ENCODE peak calls at places on chromosome 15, in ten cellular contexts. N is thoracic aorta; T is heart left ventricle; A is A549; V is CD4-positive, alpha-beta T cell; F is nephron progenitor cell; R is mesothelial cell of epicardium; D is astrocyte of the spinal cord; E is GM12865; X is GM13976. Q is an unnamed sample.

GRCh38 chr15:75695206-75695605 is 17.4 kb downstream of the CSPG4 start:
- DNase-seq in N (no peak), A (no peak), V (no peak), R (no peak), T (no peak), D (no peak), F (no peak), X (peak), E (peak), Q (peak)

GRCh38 chr15:26628879-26629529 is 143.9 kb downstream of the GABRB3 start:
- DNase-seq in R (peak), T (peak), V (no peak), A (peak), E (no peak), X (no peak), F (peak), N (no peak), D (no peak), Q (no peak)

GRCh38 chr15:73889725-73890124 is 16.4 kb downstream of the TBC1D21 start:
- DNase-seq in N (no peak), F (no peak), A (no peak), X (no peak), R (no peak), V (no peak), E (no peak), D (no peak), T (no peak), Q (no peak)

GRCh38 chr15:41849861-41850260 is 11.2 kb downstream of the PLA2G4B start:
- DNase-seq in D (no peak), V (no peak), F (no peak), N (no peak), R (no peak), A (no peak), E (no peak), X (no peak), T (no peak), Q (no peak)

GRCh38 chr15:99592135-99592845 is 26.5 kb downstream of the MEF2A start:
- DNase-seq in R (no peak), V (no peak), N (no peak), A (no peak), X (no peak), F (no peak), E (no peak), T (no peak), D (peak), Q (no peak)

GRCh38 chr15:64807051-64807749 is 18.2 kb downstream of the PIF1 start:
- DNase-seq in D (no peak), T (no peak), N (no peak), A (no peak), E (no peak), V (no peak), X (no peak), R (no peak), F (no peak), Q (no peak)

GRCh38 chr15:84648539-84648938 is 5.5 kb downstream of the WDR73 start:
- DNase-seq in A (no peak), V (no peak), T (peak), X (no peak), D (no peak), N (no peak), R (no peak), F (no peak), E (no peak), Q (no peak)

GRCh38 chr15:88299502-88299901 is 43.0 kb upstream of the NTRK3 start:
- DNase-seq in F (no peak), X (no peak), D (no peak), V (no peak), T (no peak), R (no peak), N (no peak), E (no peak), A (no peak), Q (no peak)

GRCh38 chr15:66742286-66742685 is 40.2 kb downstream of the SMAD6 start:
- DNase-seq in R (no peak), X (no peak), T (no peak), F (no peak), A (no peak), N (no peak), D (no peak), V (no peak), E (no peak), Q (no peak)

GRCh38 chr15:25504307-25504706 is 65.5 kb upstream of the UBE3A start:
- DNase-seq in A (no peak), F (no peak), N (no peak), E (no peak), T (no peak), X (no peak), R (no peak), V (no peak), D (peak), Q (no peak)

GRCh38 chr15:64651573-64652260 is 123.7 kb downstream of the RBPMS2 start:
- DNase-seq in V (peak), X (peak), D (no peak), N (no peak), F (no peak), E (peak), A (no peak), T (no peak), R (no peak), Q (no peak)

GRCh38 chr15:73022156-73022555 is 30.1 kb upstream of the NEO1 start:
- DNase-seq in D (peak), T (no peak), F (no peak), N (no peak), V (no peak), A (no peak), X (no peak), E (no peak), R (no peak), Q (no peak)

GRCh38 chr15:48571510-48571909 is 74.0 kb downstream of the FBN1 start:
- DNase-seq in N (no peak), E (no peak), X (no peak), V (no peak), D (no peak), T (no peak), R (no peak), F (no peak), A (no peak), Q (no peak)

GRCh38 chr15:98416222-98416835 is 232.0 kb upstream of the IGF1R start:
- DNase-seq in F (no peak), A (no peak), X (no peak), D (no peak), T (no peak), N (no peak), V (no peak), R (no peak), E (no peak), Q (no peak)

GRCh38 chr15:90161946-90162345 is 39.2 kb upstream of the SEMA4B start:
- DNase-seq in A (peak), V (no peak), X (peak), D (no peak), T (no peak), N (no peak), E (peak), R (no peak), F (no peak), Q (no peak)
- TF ChIP-seq CTCF in A (no peak), V (no peak), X (no peak), D (no peak), T (no peak), N (no peak), E (no peak), R (no peak), F (no peak), Q (no peak)

GRCh38 chr15:57302640-57303257 is 73.6 kb upstream of the CGNL1 start:
- DNase-seq in R (no peak), A (no peak), X (no peak), D (no peak), V (no peak), T (no peak), E (no peak), N (no peak), F (no peak), Q (no peak)
- TF ChIP-seq CTCF in R (no peak), A (no peak), X (no peak), D (no peak), V (no peak), T (no peak), E (no peak), N (no peak), F (no peak), Q (no peak)

GRCh38 chr15:53976844-53977392 is 1.3 kb upstream of the UNC13C start:
- DNase-seq in T (no peak), N (no peak), F (peak), X (no peak), R (peak), A (peak), E (peak), D (no peak), V (no peak), Q (no peak)
- TF ChIP-seq CTCF in T (no peak), N (peak), F (peak), X (no peak), R (no peak), A (peak), E (no peak), D (no peak), V (no peak), Q (no peak)

GRCh38 chr15:94317211-94317610 is 85.8 kb downstream of the MCTP2 start:
- DNase-seq in X (no peak), R (no peak), F (no peak), D (no peak), A (no peak), E (no peak), V (no peak), N (no peak), T (no peak), Q (no peak)

GRCh38 chr15:94312946-94313345 is 81.6 kb downstream of the MCTP2 start:
- DNase-seq in T (no peak), A (no peak), D (peak), V (no peak), N (no peak), E (no peak), R (no peak), X (no peak), F (no peak), Q (no peak)

DNA sequence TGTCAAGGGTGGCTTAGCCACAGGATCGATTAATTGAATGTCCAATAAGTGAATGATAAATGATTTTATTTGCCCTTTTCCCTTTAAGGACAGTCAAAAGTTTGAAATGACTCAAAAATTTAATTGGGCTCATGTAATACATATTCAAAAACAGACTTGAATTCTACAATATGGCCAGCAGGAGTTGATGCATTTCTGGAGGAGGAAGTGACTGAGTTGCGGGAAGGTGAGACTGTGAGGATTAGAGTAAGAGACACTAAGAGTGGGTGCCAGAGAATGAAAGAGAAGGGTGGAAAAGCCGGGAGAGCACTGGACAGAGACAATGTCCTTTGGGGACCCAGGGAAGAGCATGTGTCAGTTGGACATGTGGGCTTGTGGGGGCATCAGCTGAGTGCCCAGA is 83.3 kb downstream of the MCTP2 start:
- DNase-seq in X (no peak), T (no peak), A (no peak), R (no peak), E (no peak), V (no peak), F (no peak), N (no peak), D (no peak), Q (no peak)
- TF ChIP-seq CTCF in X (no peak), T (no peak), A (no peak), R (no peak), E (no peak), V (no peak), F (no peak), N (no peak), D (no peak), Q (no peak)

DNA sequence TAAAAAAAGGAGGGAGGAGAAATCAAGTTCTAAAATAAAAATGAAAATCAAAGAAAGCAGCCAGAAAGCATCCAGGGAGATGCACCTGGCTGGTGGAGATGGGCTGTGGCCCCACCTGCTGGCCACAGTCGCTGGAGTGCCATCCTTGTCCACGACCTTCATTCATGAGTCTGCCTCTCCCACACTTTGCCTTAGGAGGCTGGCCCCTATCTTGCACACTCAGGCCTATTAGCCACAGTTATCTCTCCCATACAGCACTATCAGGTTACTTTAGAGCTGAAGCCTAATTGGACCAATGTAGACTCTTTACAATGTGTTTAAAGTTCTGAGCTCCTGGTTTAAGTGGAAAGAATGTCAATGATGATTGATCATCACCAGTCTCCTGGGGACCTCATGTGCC is 392.0 kb upstream of the RORA start:
- DNase-seq in D (no peak), T (no peak), E (peak), R (peak), X (peak), N (no peak), A (peak), F (peak), V (no peak), Q (no peak)
- TF ChIP-seq CTCF in D (peak), T (no peak), E (peak), R (peak), X (peak), N (no peak), A (peak), F (peak), V (no peak), Q (peak)

GRCh38 chr15:68277605-68278344 is at the start of gene FEM1B:
- DNase-seq in F (peak), N (peak), R (peak), X (peak), T (peak), A (peak), D (peak), V (peak), E (peak), Q (peak)

GRCh38 chr15:68279779-68280745 is 2.5 kb downstream of the FEM1B start:
- DNase-seq in T (no peak), F (no peak), A (no peak), V (no peak), N (no peak), D (no peak), R (no peak), E (no peak), X (no peak), Q (no peak)

GRCh38 chr15:68279218-68279533 is 1.6 kb downstream of the FEM1B start:
- DNase-seq in R (no peak), N (no peak), F (no peak), T (no peak), X (no peak), A (no peak), V (no peak), D (no peak), E (no peak), Q (no peak)

GRCh38 chr15:68277131-68277604 is 377 bp upstream of the FEM1B start:
- DNase-seq in X (no peak), F (no peak), A (no peak), T (peak), N (no peak), D (no peak), R (no peak), V (no peak), E (no peak), Q (no peak)

GRCh38 chr15:68278345-68279217 is 1.0 kb downstream of the FEM1B start:
- DNase-seq in D (peak), R (no peak), E (peak), F (no peak), X (no peak), A (peak), N (no peak), V (no peak), T (no peak), Q (no peak)
- TF ChIP-seq CTCF in D (peak), R (no peak), E (peak), F (no peak), X (peak), A (no peak), N (no peak), V (peak), T (no peak), Q (peak)

Q was measured in DND-41.